ENCODE peak calls at places on chromosome 14, in nine cellular contexts. V, M, P, S, L, G, U, I and R are unnamed samples.

GRCh38 chr14:60655898-60656754 is 6.8 kb upstream of the SIX1 start:
- DNase-seq in G (no peak), I (peak), P (no peak), U (no peak), M (no peak), S (no peak), V (no peak), L (no peak), R (no peak)

GRCh38 chr14:20632448-20632830 is 9.1 kb downstream of the OR6S1 start:
- DNase-seq in S (no peak), U (no peak), G (no peak), L (no peak), P (no peak), V (no peak), M (no peak), I (no peak), R (no peak)

GRCh38 chr14:45559626-45560025 is 306.6 kb upstream of the MIS18BP1 start:
- DNase-seq in G (no peak), V (no peak), S (no peak), I (no peak), U (no peak), L (no peak), P (no peak), M (no peak), R (no peak)

GRCh38 chr14:86462193-86462592 is 932.2 kb downstream of the FLRT2 start:
- DNase-seq in M (no peak), I (peak), P (no peak), L (no peak), U (no peak), V (no peak), S (no peak), G (no peak), R (no peak)

GRCh38 chr14:50319293-50319692 is 7.2 kb downstream of the DMAC2L start:
- DNase-seq in M (no peak), U (no peak), L (no peak), P (no peak), S (no peak), G (no peak), I (no peak), V (no peak), R (no peak)

GRCh38 chr14:105477659-105478623 is 3.3 kb downstream of the CRIP2 start:
- DNase-seq in L (no peak), S (no peak), P (no peak), G (no peak), M (no peak), V (peak), U (no peak), I (no peak), R (no peak)

GRCh38 chr14:56814468-56815074 is 4.3 kb upstream of the OTX2 start:
- DNase-seq in S (no peak), P (no peak), I (peak), G (no peak), U (no peak), L (no peak), M (no peak), V (no peak), R (no peak)

GRCh38 chr14:58298880-58299664 is 717 bp downstream of the ARID4A start:
- DNase-seq in I (peak), M (no peak), L (peak), P (peak), V (peak), U (no peak), G (peak), S (peak), R (no peak)

GRCh38 chr14:68113328-68113930 is 293.9 kb downstream of the RAD51B start:
- DNase-seq in G (no peak), U (no peak), S (no peak), P (no peak), M (no peak), I (no peak), V (no peak), L (no peak), R (no peak)

GRCh38 chr14:96253140-96253539 is 2.9 kb upstream of the BDKRB1 start:
- DNase-seq in M (peak), I (peak), U (peak), L (no peak), S (peak), V (no peak), P (no peak), G (peak), R (no peak)

GRCh38 chr14:51759950-51760349 is 100.5 kb upstream of the GNG2 start:
- DNase-seq in M (no peak), U (no peak), V (no peak), S (no peak), G (no peak), I (no peak), P (no peak), L (no peak), R (no peak)

GRCh38 chr14:25134184-25134583 is 84.2 kb upstream of the STXBP6 start:
- DNase-seq in V (no peak), L (no peak), S (no peak), I (no peak), G (no peak), P (no peak), M (no peak), U (no peak), R (no peak)

GRCh38 chr14:74211945-74212580 is 27.2 kb upstream of the VSX2 start:
- DNase-seq in M (no peak), P (no peak), G (no peak), V (no peak), I (no peak), S (no peak), L (no peak), U (peak), R (no peak)

GRCh38 chr14:92696356-92696755 is 52.1 kb downstream of the LGMN start:
- DNase-seq in P (no peak), S (no peak), V (no peak), M (no peak), G (no peak), L (no peak), U (no peak), I (no peak), R (no peak)

GRCh38 chr14:67763158-67763822 is 53.1 kb downstream of the ZFYVE26 start:
- DNase-seq in U (no peak), S (no peak), I (no peak), V (no peak), P (no peak), L (no peak), M (no peak), G (no peak), R (no peak)

GRCh38 chr14:65169351-65169750 is 67.0 kb upstream of the MAX start:
- DNase-seq in S (peak), U (no peak), I (no peak), M (no peak), G (peak), L (no peak), V (no peak), P (no peak), R (no peak)

GRCh38 chr14:53432378-53432802 is 279.3 kb upstream of the DDHD1 start:
- DNase-seq in I (peak), L (peak), P (no peak), G (peak), M (no peak), V (no peak), U (no peak), S (peak), R (no peak)

GRCh38 chr14:33307691-33308369 is 369.2 kb downstream of the NPAS3 start:
- DNase-seq in P (no peak), V (no peak), L (no peak), I (no peak), M (no peak), G (peak), S (no peak), U (peak), R (peak)

GRCh38 chr14:104680056-104680805 is 9.2 kb upstream of the INF2 start:
- DNase-seq in S (peak), G (peak), P (no peak), U (no peak), M (no peak), V (no peak), L (no peak), I (no peak), R (no peak)

GRCh38 chr14:86022031-86022629 is 492.2 kb downstream of the FLRT2 start:
- DNase-seq in I (no peak), V (no peak), G (peak), U (peak), P (no peak), L (no peak), S (no peak), M (no peak), R (no peak)

GRCh38 chr14:36773558-36773957 is 111.9 kb downstream of the PAX9 start:
- DNase-seq in G (no peak), I (no peak), L (no peak), U (no peak), M (no peak), P (no peak), V (no peak), S (no peak), R (no peak)

GRCh38 chr14:65749287-65749686 is 336.8 kb downstream of the FUT8 start:
- DNase-seq in V (no peak), G (no peak), S (no peak), I (no peak), M (no peak), U (no peak), P (no peak), L (no peak), R (no peak)

GRCh38 chr14:69569859-69570258 is 4.8 kb downstream of the CCDC177 start:
- DNase-seq in G (no peak), V (no peak), I (no peak), S (no peak), U (no peak), P (no peak), L (no peak), M (no peak), R (no peak)

GRCh38 chr14:101721951-101722661 is 39.4 kb upstream of the PPP2R5C start:
- DNase-seq in S (peak), M (no peak), G (no peak), V (peak), P (no peak), L (peak), I (peak), U (peak), R (no peak)

GRCh38 chr14:68408680-68409079 is 384.2 kb downstream of the ZFP36L1 start:
- DNase-seq in I (no peak), P (no peak), V (peak), M (no peak), U (no peak), L (no peak), G (no peak), S (peak), R (no peak)

GRCh38 chr14:92412912-92413311 is 89.9 kb downstream of the SLC24A4 start:
- DNase-seq in I (no peak), V (no peak), P (no peak), S (no peak), L (no peak), M (no peak), G (no peak), U (no peak), R (no peak)

GRCh38 chr14:99522025-99522401 is 40.8 kb downstream of the CCNK start:
- DNase-seq in M (no peak), P (no peak), V (no peak), G (no peak), L (no peak), U (no peak), S (peak), I (no peak), R (no peak)

GRCh38 chr14:50407089-50407813 is 10.6 kb upstream of the CDKL1 start:
- DNase-seq in P (no peak), L (no peak), V (no peak), I (no peak), G (no peak), M (no peak), U (no peak), S (no peak), R (no peak)

GRCh38 chr14:55624913-55625312 is 44.9 kb downstream of the KTN1 start:
- DNase-seq in S (no peak), L (no peak), P (no peak), V (no peak), M (no peak), I (no peak), G (no peak), U (no peak), R (no peak)

GRCh38 chr14:74535756-74536325 is 42.3 kb downstream of the ISCA2 start:
- DNase-seq in V (no peak), G (no peak), I (no peak), P (no peak), M (no peak), U (no peak), S (peak), L (no peak), R (no peak)

GRCh38 chr14:83870556-83870955 is 1659.4 kb upstream of the FLRT2 start:
- DNase-seq in S (peak), P (no peak), L (no peak), G (no peak), V (no peak), U (no peak), M (no peak), I (no peak), R (no peak)

GRCh38 chr14:56099081-56099797 is 19.0 kb upstream of the PELI2 start:
- DNase-seq in V (no peak), S (no peak), M (no peak), L (no peak), I (no peak), P (no peak), U (no peak), G (no peak), R (no peak)

GRCh38 chr14:54667026-54667744 is 100.3 kb downstream of the SAMD4A start:
- DNase-seq in V (no peak), M (no peak), P (no peak), L (no peak), S (no peak), G (no peak), I (no peak), U (no peak), R (no peak)

GRCh38 chr14:85530626-85531025 is 682 bp downstream of the FLRT2 start:
- DNase-seq in V (no peak), S (peak), P (no peak), L (no peak), I (no peak), M (no peak), U (no peak), G (no peak), R (no peak)

GRCh38 chr14:35254736-35255135 is 37.4 kb upstream of the PSMA6 start:
- DNase-seq in G (no peak), V (no peak), S (no peak), P (no peak), U (no peak), L (peak), M (no peak), I (no peak), R (no peak)

GRCh38 chr14:82075566-82075965 is 541.9 kb upstream of the SEL1L start:
- DNase-seq in I (peak), M (no peak), P (no peak), L (no peak), V (no peak), G (no peak), S (no peak), U (no peak), R (no peak)

GRCh38 chr14:72756967-72757366 is 136.9 kb downstream of the DPF3 start:
- DNase-seq in L (no peak), M (no peak), I (no peak), V (no peak), U (no peak), P (no peak), S (no peak), G (no peak), R (no peak)

GRCh38 chr14:54834727-54835126 is 67.9 kb downstream of the GCH1 start:
- DNase-seq in I (no peak), S (no peak), P (no peak), U (no peak), M (no peak), L (no peak), V (no peak), G (no peak), R (no peak)